ENCODE peak calls at places on chromosomes 6 and 20, in seven cellular contexts. One of them, this sample, is unnamed.

GRCh38 chr20:23254034-23254433 is 96.6 kb upstream of the NXT1 start:
- DNase-seq in HepG2: no peak
- DNase-seq in GM12878: no peak
- DNase-seq in HCT116: no peak
- DNase-seq in Panc1: no peak
- DNase-seq in A549: no peak
- DNase-seq in SK-N-SH: no peak
- DNase-seq in this sample: no peak

GRCh38 chr6:156793224-156793623 is 16.0 kb downstream of the ARID1B start:
- DNase-seq in A549: no peak
- DNase-seq in Panc1: no peak
- DNase-seq in GM12878: no peak
- DNase-seq in HCT116: no peak
- DNase-seq in SK-N-SH: no peak
- DNase-seq in HepG2: no peak
- DNase-seq in this sample: no peak

GRCh38 chr6:37004044-37004984 is 1.1 kb upstream of the FGD2 start:
- DNase-seq in SK-N-SH: peak; percentile 55
- DNase-seq in HepG2: no peak
- DNase-seq in HCT116: no peak
- DNase-seq in Panc1: no peak
- DNase-seq in A549: no peak
- DNase-seq in GM12878: no peak
- DNase-seq in this sample: no peak

GRCh38 chr20:2237059-2237458 is 58.7 kb upstream of the TGM3 start:
- DNase-seq in Panc1: peak; percentile 12
- DNase-seq in SK-N-SH: no peak
- DNase-seq in HCT116: no peak
- DNase-seq in A549: no peak
- DNase-seq in HepG2: no peak
- DNase-seq in GM12878: no peak
- DNase-seq in this sample: peak; percentile 13

GRCh38 chr6:153949606-153950005 is 89.4 kb upstream of the OPRM1 start:
- DNase-seq in A549: no peak
- DNase-seq in Panc1: no peak
- DNase-seq in HCT116: no peak
- DNase-seq in GM12878: no peak
- DNase-seq in SK-N-SH: no peak
- DNase-seq in HepG2: no peak
- DNase-seq in this sample: no peak

GRCh38 chr20:13877789-13878188 is 93.0 kb downstream of the NDUFAF5 start:
- DNase-seq in HepG2: no peak
- DNase-seq in GM12878: no peak
- DNase-seq in HCT116: no peak
- DNase-seq in Panc1: no peak
- DNase-seq in SK-N-SH: no peak
- DNase-seq in A549: no peak
- DNase-seq in this sample: no peak

GRCh38 chr20:13486694-13487093 is 152.0 kb downstream of the TASP1 start:
- DNase-seq in A549: no peak
- DNase-seq in HepG2: no peak
- DNase-seq in GM12878: no peak
- DNase-seq in Panc1: no peak
- DNase-seq in HCT116: no peak
- DNase-seq in SK-N-SH: no peak
- DNase-seq in this sample: no peak

GRCh38 chr20:61589055-61589385 is 337.0 kb downstream of the CDH4 start:
- DNase-seq in GM12878: no peak
- DNase-seq in HCT116: no peak
- DNase-seq in SK-N-SH: no peak
- DNase-seq in HepG2: no peak
- DNase-seq in A549: peak; percentile 26
- DNase-seq in Panc1: no peak
- DNase-seq in this sample: no peak

GRCh38 chr20:63272105-63273078 is at the start of gene ARFGAP1:
- DNase-seq in Panc1: no peak
- DNase-seq in HCT116: peak; percentile 61
- DNase-seq in A549: peak; percentile 86
- DNase-seq in SK-N-SH: peak; percentile 99
- DNase-seq in HepG2: peak; percentile 92
- DNase-seq in GM12878: peak; percentile 28
- DNase-seq in this sample: peak; percentile 97

GRCh38 chr6:20751293-20751946 is 217.2 kb downstream of the CDKAL1 start:
- DNase-seq in Panc1: no peak
- DNase-seq in HepG2: no peak
- DNase-seq in GM12878: no peak
- DNase-seq in SK-N-SH: no peak
- DNase-seq in HCT116: no peak
- DNase-seq in A549: no peak
- DNase-seq in this sample: no peak

GRCh38 chr20:34632870-34633452 is 43.9 kb downstream of the PIGU start:
- DNase-seq in Panc1: no peak
- DNase-seq in HCT116: no peak
- DNase-seq in HepG2: no peak
- DNase-seq in SK-N-SH: no peak
- DNase-seq in A549: no peak
- DNase-seq in GM12878: no peak
- DNase-seq in this sample: no peak

GRCh38 chr20:62354811-62355341 is 12.2 kb downstream of the LAMA5 start:
- DNase-seq in Panc1: no peak
- DNase-seq in A549: peak; percentile 49
- DNase-seq in SK-N-SH: no peak
- DNase-seq in HepG2: no peak
- DNase-seq in GM12878: no peak
- DNase-seq in HCT116: no peak
- DNase-seq in this sample: no peak

GRCh38 chr20:539236-539635 is 4.4 kb downstream of the CSNK2A1 start:
- DNase-seq in A549: no peak
- DNase-seq in HepG2: no peak
- DNase-seq in SK-N-SH: no peak
- DNase-seq in Panc1: no peak
- DNase-seq in HCT116: no peak
- DNase-seq in GM12878: no peak
- DNase-seq in this sample: peak; percentile 24

GRCh38 chr6:149140137-149140909 is 177.2 kb upstream of the TAB2 start:
- DNase-seq in GM12878: peak; percentile 65
- DNase-seq in HepG2: no peak
- DNase-seq in SK-N-SH: no peak
- DNase-seq in HCT116: no peak
- DNase-seq in A549: no peak
- DNase-seq in Panc1: no peak
- DNase-seq in this sample: no peak

GRCh38 chr20:64210661-64211369 is 44.7 kb upstream of the PCMTD2 start:
- DNase-seq in SK-N-SH: no peak
- DNase-seq in HepG2: no peak
- DNase-seq in GM12878: no peak
- DNase-seq in A549: no peak
- DNase-seq in Panc1: no peak
- DNase-seq in HCT116: no peak
- DNase-seq in this sample: no peak

GRCh38 chr6:40640591-40641293 is 53.6 kb upstream of the LRFN2 start:
- DNase-seq in GM12878: no peak
- DNase-seq in Panc1: no peak
- DNase-seq in HCT116: no peak
- DNase-seq in HepG2: no peak
- DNase-seq in A549: no peak
- DNase-seq in SK-N-SH: no peak
- DNase-seq in this sample: no peak

GRCh38 chr6:8420031-8420588 is 15.2 kb downstream of the SLC35B3 start:
- DNase-seq in HepG2: no peak
- DNase-seq in HCT116: no peak
- DNase-seq in GM12878: no peak
- DNase-seq in SK-N-SH: no peak
- DNase-seq in A549: no peak
- DNase-seq in Panc1: no peak
- DNase-seq in this sample: no peak

GRCh38 chr20:21632654-21633053 is 72.8 kb upstream of the PAX1 start:
- DNase-seq in HCT116: no peak
- DNase-seq in GM12878: no peak
- DNase-seq in SK-N-SH: no peak
- DNase-seq in A549: no peak
- DNase-seq in Panc1: no peak
- DNase-seq in HepG2: no peak
- DNase-seq in this sample: no peak

DNA sequence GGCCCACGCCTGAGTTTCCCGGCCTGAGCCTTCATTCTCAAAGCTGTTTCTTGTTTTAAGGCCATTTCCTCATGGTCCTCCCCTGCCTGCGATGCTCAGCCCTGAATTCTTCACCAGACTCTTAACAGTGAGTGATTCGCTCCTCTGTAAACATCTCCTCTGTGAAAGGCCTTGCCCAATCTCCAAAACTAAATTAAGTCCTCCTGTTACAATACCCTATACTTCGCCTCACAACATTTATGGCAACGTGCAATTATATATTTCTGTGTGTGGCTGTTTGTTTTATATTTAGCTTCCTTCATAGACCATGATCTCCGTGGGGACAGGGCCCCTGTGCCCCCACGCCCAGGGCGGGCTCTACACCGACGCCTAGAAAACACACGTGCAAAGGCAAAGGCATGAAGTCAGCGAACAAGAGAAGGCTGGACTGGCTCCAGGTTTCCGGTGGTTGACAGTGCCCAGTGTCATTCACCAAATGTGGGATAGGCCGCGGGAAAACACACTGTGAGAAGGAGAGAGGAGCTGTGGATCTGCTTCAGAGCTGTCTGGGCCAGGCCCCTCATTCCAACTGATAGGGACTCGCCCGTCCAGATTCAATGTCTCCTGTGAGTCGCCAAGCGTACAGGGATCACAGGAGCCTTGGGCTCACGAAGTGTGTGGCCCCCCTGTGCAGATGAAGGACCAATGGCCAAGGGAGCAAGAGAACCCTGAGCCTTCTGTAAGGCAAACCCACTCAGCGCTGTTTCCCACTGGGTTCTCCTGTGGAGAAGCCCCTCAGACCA is 268.0 kb downstream of the ERMARD start:
- DNase-seq in HCT116: no peak
- DNase-seq in A549: no peak
- DNase-seq in Panc1: no peak
- DNase-seq in SK-N-SH: no peak
- DNase-seq in HepG2: no peak
- DNase-seq in GM12878: no peak
- DNase-seq in this sample: no peak
- TF ChIP-seq REST in HCT116: no peak
- TF ChIP-seq REST in A549: no peak
- TF ChIP-seq REST in Panc1: no peak
- TF ChIP-seq REST in SK-N-SH: no peak
- TF ChIP-seq REST in HepG2: no peak
- TF ChIP-seq REST in GM12878: no peak
- TF ChIP-seq REST in this sample: no peak

DNA sequence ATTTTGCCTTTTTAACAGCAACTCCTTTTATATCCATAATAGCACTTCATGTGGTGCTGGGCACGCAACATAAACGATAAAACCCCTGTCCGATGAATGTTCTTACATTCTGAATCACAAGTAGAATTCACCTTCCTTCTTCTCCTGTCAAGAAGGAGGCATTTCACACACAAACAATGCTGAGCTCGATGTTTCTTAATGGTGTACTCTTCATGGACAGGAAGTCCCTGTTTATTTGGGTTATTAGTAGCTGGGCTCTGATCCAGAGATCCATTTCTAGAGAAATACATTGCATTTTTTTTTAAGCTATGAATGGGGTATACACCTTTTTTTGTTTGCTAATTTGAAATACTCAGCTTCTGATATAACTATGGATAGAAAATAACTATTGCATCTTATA is 82.4 kb downstream of the PPP1R3G start:
- DNase-seq in HCT116: no peak
- DNase-seq in GM12878: no peak
- DNase-seq in HepG2: no peak
- DNase-seq in A549: no peak
- DNase-seq in Panc1: no peak
- DNase-seq in SK-N-SH: no peak
- DNase-seq in this sample: no peak
- H3K27ac ChIP-seq in HCT116: no peak overlapping the region
- H3K27ac ChIP-seq in GM12878: no peak overlapping the region
- H3K27ac ChIP-seq in HepG2: no peak overlapping the region
- H3K27ac ChIP-seq in A549: no peak overlapping the region
- H3K27ac ChIP-seq in Panc1: no peak overlapping the region
- H3K27ac ChIP-seq in SK-N-SH: no peak overlapping the region
- H3K27ac ChIP-seq in this sample: no peak overlapping the region

DNA sequence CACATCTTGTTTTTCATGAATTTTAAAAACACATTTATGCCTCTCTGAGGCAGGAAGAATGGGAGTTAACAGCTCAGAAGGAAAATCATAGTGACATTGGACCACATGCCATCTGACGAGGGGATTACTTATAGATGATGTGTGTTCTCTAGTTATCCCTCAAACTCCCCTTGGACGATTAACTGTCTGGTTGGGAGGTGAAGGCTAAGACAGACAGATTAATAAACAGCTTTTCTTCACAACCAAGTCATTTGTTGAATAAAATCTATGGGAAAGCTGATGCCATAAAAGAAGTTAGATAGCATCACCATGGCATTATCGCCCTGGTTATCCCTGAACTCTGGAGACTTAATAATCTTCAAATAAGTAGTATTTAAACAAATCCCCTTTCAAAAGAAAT is 80.1 kb upstream of the PREP start:
- DNase-seq in A549: no peak
- DNase-seq in HCT116: no peak
- DNase-seq in GM12878: no peak
- DNase-seq in Panc1: no peak
- DNase-seq in SK-N-SH: no peak
- DNase-seq in HepG2: no peak
- DNase-seq in this sample: no peak
- TF ChIP-seq REST in A549: no peak
- TF ChIP-seq REST in HCT116: no peak
- TF ChIP-seq REST in GM12878: no peak
- TF ChIP-seq REST in Panc1: no peak
- TF ChIP-seq REST in SK-N-SH: no peak
- TF ChIP-seq REST in HepG2: no peak
- TF ChIP-seq REST in this sample: no peak

GRCh38 chr6:14897836-14898235 is 348.0 kb upstream of the JARID2 start:
- DNase-seq in Panc1: no peak
- DNase-seq in HepG2: no peak
- DNase-seq in GM12878: no peak
- DNase-seq in SK-N-SH: no peak
- DNase-seq in A549: no peak
- DNase-seq in HCT116: no peak
- DNase-seq in this sample: no peak

GRCh38 chr6:14894105-14894504 is 351.8 kb upstream of the JARID2 start:
- DNase-seq in Panc1: no peak
- DNase-seq in GM12878: no peak
- DNase-seq in HepG2: no peak
- DNase-seq in A549: no peak
- DNase-seq in SK-N-SH: no peak
- DNase-seq in HCT116: no peak
- DNase-seq in this sample: no peak

GRCh38 chr6:14900919-14901318 is 344.9 kb upstream of the JARID2 start:
- DNase-seq in HCT116: no peak
- DNase-seq in GM12878: no peak
- DNase-seq in A549: no peak
- DNase-seq in SK-N-SH: no peak
- DNase-seq in Panc1: no peak
- DNase-seq in HepG2: no peak
- DNase-seq in this sample: no peak

DNA sequence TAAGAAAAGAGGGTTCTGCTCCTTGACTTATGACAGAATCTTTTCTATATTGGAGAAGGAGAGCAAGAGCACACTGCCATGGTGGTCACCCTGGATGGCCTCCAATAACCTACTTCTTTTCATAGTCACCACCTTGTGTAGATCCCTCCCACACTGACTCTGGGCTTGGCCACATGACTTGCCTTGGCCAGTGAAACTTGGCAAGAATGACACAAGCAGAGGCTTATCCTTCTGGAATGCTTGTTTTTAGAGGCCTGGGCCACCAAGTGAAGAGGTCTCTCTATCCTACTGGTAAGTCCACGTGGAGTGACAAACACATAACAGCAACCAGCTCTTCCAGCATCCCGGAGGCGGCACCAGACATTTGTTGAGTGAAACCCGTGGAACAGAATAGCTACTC is 349.4 kb upstream of the JARID2 start:
- DNase-seq in GM12878: no peak
- DNase-seq in HCT116: no peak
- DNase-seq in SK-N-SH: no peak
- DNase-seq in HepG2: no peak
- DNase-seq in Panc1: no peak
- DNase-seq in A549: no peak
- DNase-seq in this sample: no peak
- H3K27ac ChIP-seq in GM12878: no peak overlapping the region
- H3K27ac ChIP-seq in HCT116: no peak overlapping the region
- H3K27ac ChIP-seq in SK-N-SH: no peak overlapping the region
- H3K27ac ChIP-seq in HepG2: no peak overlapping the region
- H3K27ac ChIP-seq in Panc1: no peak overlapping the region
- H3K27ac ChIP-seq in A549: no peak overlapping the region
- H3K27ac ChIP-seq in this sample: no peak overlapping the region

This sample was measured in GM23338.